ENCODE peak calls at places on chromosomes 6 and 20, in ten cellular contexts. S is uterus, W is ovary, G is HCT116, M is fibroblast of lung, X is lower leg skin, J is bronchial epithelial cell, C is neural crest cell, I is MCF 10A, K is A549. V is an unnamed sample.
A peak's percentile ranks its signal among the peaks of the same experiment; 100 is the strongest.

GRCh38 chr6:137872071-137872470 is 5.0 kb downstream of the TNFAIP3 start:
- DNase-seq in S (no peak), W (no peak), G (no peak), M (peak; percentile 57), X (no peak), J (peak; percentile 69), C (no peak), I (peak; percentile 28), K (no peak), V (no peak)

GRCh38 chr6:147660334-147661311 is 152.1 kb downstream of the SAMD5 start:
- DNase-seq in S (no peak), W (no peak), G (no peak), M (no peak), X (no peak), J (no peak), C (no peak), I (no peak), K (no peak), V (no peak)

GRCh38 chr20:39041067-39041466 is 78.9 kb downstream of the DHX35 start:
- DNase-seq in S (no peak), W (no peak), G (no peak), M (no peak), X (peak; percentile 71), J (no peak), C (no peak), I (no peak), K (no peak), V (no peak)

GRCh38 chr20:22430154-22430745 is 154.1 kb downstream of the FOXA2 start:
- DNase-seq in S (no peak), W (no peak), G (no peak), M (peak; percentile 3), X (no peak), J (peak; percentile 57), C (peak; percentile 26), I (peak; percentile 35), K (peak; percentile 88), V (no peak)

GRCh38 chr20:4220352-4220751 is 205.0 kb upstream of the RNF24 start:
- DNase-seq in S (no peak), W (no peak), G (no peak), M (no peak), X (no peak), J (no peak), C (no peak), I (no peak), K (no peak), V (no peak)

GRCh38 chr6:25010917-25011625 is 75.3 kb upstream of the RIPOR2 start:
- DNase-seq in S (no peak), W (no peak), G (no peak), M (peak; percentile 63), X (no peak), J (peak; percentile 48), C (no peak), I (peak; percentile 72), K (no peak), V (peak; percentile 58)

GRCh38 chr6:151916075-151916474 is 108.6 kb downstream of the ESR1 start:
- DNase-seq in S (no peak), W (no peak), G (no peak), M (no peak), X (no peak), J (no peak), C (no peak), I (no peak), K (no peak), V (no peak)

GRCh38 chr20:59031326-59032022 is 661 bp downstream of the ATP5F1E start:
- DNase-seq in S (no peak), W (no peak), G (no peak), M (no peak), X (no peak), J (no peak), C (no peak), I (no peak), K (no peak), V (no peak)

DNA sequence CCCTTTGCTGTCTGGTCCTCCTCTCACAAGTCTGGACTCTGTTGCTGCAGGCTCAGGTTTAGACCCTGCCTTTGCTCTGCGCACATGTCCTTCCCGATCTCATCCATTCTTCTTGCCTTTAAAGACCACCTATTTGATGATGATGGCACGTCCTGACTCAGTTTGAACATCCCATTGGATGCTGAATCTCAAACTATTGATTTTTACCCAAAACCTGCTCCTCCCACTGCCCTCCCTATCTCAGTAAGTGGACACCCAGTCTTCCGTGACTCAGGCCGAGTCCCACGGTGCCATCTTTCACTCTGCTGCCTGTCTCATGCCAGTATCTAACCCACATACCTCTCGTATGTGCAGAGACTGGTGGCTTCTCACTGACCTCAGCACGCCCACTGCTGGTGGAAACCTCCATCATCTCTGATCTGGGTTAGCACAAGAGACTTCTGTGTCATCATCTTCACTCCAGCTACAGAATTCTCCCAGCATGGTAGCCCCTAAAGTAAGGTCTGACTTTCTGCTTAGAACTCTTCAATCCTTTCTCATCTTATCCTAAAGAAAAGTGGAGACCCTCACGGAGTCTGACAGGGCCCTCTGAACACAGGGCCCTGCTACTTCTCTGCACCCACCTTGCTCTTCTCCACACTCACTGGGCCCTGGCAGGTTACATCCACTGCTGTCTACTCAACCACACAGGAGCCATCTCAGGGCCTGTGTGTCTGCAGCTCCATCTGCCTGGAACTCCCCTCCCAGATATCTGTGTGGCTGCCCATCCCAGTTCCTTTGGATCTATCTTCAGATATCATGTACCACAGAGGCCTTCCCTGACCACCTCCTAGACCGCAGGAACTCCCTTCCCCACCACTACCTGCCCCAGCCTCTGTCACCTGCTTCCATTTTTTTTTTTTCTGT is 387.1 kb upstream of the AGPAT4 start:
- DNase-seq in S (no peak), W (no peak), G (no peak), M (no peak), X (no peak), J (no peak), C (no peak), I (no peak), K (no peak), V (no peak)
- TF ChIP-seq CTCF in S (no peak), W (no peak), G (peak; percentile 33), M (no peak), X (no peak), J (no peak), C (no peak), I (no peak), K (no peak), V (no peak)

DNA sequence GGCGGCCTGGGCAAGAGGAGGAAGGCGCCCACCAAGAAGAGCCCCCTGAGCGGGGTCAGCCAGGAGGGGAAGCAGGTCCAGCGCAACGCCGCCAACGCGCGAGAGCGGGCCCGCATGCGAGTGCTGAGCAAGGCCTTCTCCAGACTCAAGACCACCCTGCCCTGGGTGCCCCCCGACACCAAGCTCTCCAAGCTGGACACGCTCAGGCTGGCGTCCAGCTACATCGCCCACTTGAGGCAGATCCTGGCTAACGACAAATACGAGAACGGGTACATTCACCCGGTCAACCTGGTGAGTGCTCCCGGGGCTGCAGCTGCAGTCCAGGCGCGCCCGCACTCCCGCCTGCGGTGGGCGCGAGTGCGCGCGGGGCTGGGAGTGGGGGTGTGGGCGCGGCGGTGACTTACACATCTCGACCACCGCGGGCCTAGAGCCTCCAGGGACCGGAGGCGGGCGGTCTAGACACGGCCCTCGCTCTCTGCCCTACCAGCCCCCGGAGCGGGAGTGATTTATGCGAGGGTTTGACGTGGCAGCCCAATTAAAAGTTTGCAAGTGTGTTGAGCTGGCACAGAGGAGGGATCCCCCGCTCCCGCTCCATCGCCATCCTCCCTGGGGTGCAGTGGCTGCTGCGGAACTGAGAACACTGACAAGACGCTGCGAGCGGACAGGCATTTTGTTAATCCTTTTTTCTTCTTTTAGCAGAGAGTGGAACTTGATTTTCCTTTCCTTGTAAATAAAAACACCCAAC is 816 bp downstream of the TCF21 start:
- DNase-seq in S (peak; percentile 61), W (peak; percentile 61), G (no peak), M (peak; percentile 23), X (no peak), J (no peak), C (peak; percentile 11), I (no peak), K (no peak), V (peak; percentile 30)
- TF ChIP-seq CTCF in S (no peak), W (no peak), G (no peak), M (peak; percentile 14), X (no peak), J (no peak), C (no peak), I (no peak), K (no peak), V (peak; percentile 18)

GRCh38 chr20:31594002-31594557 is 11.0 kb upstream of the ID1 start:
- DNase-seq in S (no peak), W (no peak), G (no peak), M (no peak), X (no peak), J (no peak), C (no peak), I (no peak), K (no peak), V (no peak)

GRCh38 chr20:31595380-31595653 is 9.8 kb upstream of the ID1 start:
- DNase-seq in S (no peak), W (no peak), G (no peak), M (no peak), X (no peak), J (no peak), C (no peak), I (no peak), K (no peak), V (no peak)

GRCh38 chr20:31594558-31595379 is 10.3 kb upstream of the ID1 start:
- DNase-seq in S (no peak), W (no peak), G (no peak), M (no peak), X (no peak), J (no peak), C (no peak), I (no peak), K (peak; percentile 85), V (no peak)

GRCh38 chr20:31595654-31596411 is 9.3 kb upstream of the ID1 start:
- DNase-seq in S (peak; percentile 65), W (peak; percentile 93), G (peak; percentile 57), M (peak; percentile 83), X (peak; percentile 97), J (no peak), C (peak; percentile 68), I (peak; percentile 92), K (peak; percentile 95), V (peak; percentile 96)

GRCh38 chr20:31593221-31594001 is 11.7 kb upstream of the ID1 start:
- DNase-seq in S (no peak), W (no peak), G (peak; percentile 98), M (peak; percentile 89), X (peak; percentile 93), J (peak; percentile 99), C (no peak), I (peak; percentile 99), K (peak; percentile 100), V (peak; percentile 84)
- TF ChIP-seq CTCF in S (no peak), W (no peak), G (no peak), M (no peak), X (no peak), J (peak; percentile 11), C (no peak), I (no peak), K (no peak), V (no peak)

GRCh38 chr20:43440531-43440930 is 17.2 kb upstream of the SRSF6 start:
- DNase-seq in S (no peak), W (no peak), G (no peak), M (no peak), X (no peak), J (no peak), C (no peak), I (no peak), K (no peak), V (no peak)

GRCh38 chr20:43444107-43444506 is 13.6 kb upstream of the SRSF6 start:
- DNase-seq in S (no peak), W (no peak), G (no peak), M (no peak), X (no peak), J (no peak), C (no peak), I (no peak), K (no peak), V (no peak)

GRCh38 chr20:43446361-43446879 is 11.3 kb upstream of the SRSF6 start:
- DNase-seq in S (no peak), W (no peak), G (no peak), M (no peak), X (peak; percentile 76), J (peak; percentile 55), C (no peak), I (no peak), K (no peak), V (no peak)

GRCh38 chr20:43438578-43439316 is 18.9 kb upstream of the SRSF6 start:
- DNase-seq in S (no peak), W (no peak), G (no peak), M (no peak), X (no peak), J (no peak), C (no peak), I (no peak), K (no peak), V (no peak)

GRCh38 chr20:43442310-43442880 is 15.3 kb upstream of the SRSF6 start:
- DNase-seq in S (no peak), W (no peak), G (no peak), M (no peak), X (no peak), J (peak; percentile 9), C (no peak), I (no peak), K (peak; percentile 63), V (no peak)
- TF ChIP-seq CTCF in S (no peak), W (no peak), G (peak; percentile 22), M (peak; percentile 19), X (no peak), J (no peak), C (no peak), I (peak; percentile 20), K (no peak), V (peak; percentile 41)

V was measured in fibroblast of the aortic adventitia.